ENCODE peak calls at places on chromosomes 13 and 19, in six cellular contexts. One of them, this sample, is unnamed.

GRCh38 chr19:47437500-47437899 is 18.2 kb upstream of the MEIS3 start:
- DNase-seq in NT2/D1: no peak
- DNase-seq in cardiac fibroblast: no peak
- DNase-seq in BE2C: no peak
- DNase-seq in fibroblast of mammary gland: no peak
- DNase-seq in ovary: no peak
- DNase-seq in this sample: no peak

GRCh38 chr19:35462476-35462953 is 14.5 kb downstream of the FFAR2 start:
- DNase-seq in NT2/D1: no peak
- DNase-seq in cardiac fibroblast: no peak
- DNase-seq in BE2C: no peak
- DNase-seq in fibroblast of mammary gland: no peak
- DNase-seq in ovary: no peak
- DNase-seq in this sample: peak

GRCh38 chr19:41478171-41478570 is 35.2 kb downstream of the ERICH4 start:
- DNase-seq in NT2/D1: no peak
- DNase-seq in cardiac fibroblast: no peak
- DNase-seq in BE2C: no peak
- DNase-seq in fibroblast of mammary gland: no peak
- DNase-seq in ovary: no peak
- DNase-seq in this sample: no peak

GRCh38 chr19:3849092-3849491 is 19.7 kb downstream of the ZFR2 start:
- DNase-seq in NT2/D1: no peak
- DNase-seq in cardiac fibroblast: no peak
- DNase-seq in BE2C: peak
- DNase-seq in fibroblast of mammary gland: peak
- DNase-seq in ovary: no peak
- DNase-seq in this sample: peak

GRCh38 chr19:1970003-1970805 is 29.2 kb downstream of the CSNK1G2 start:
- DNase-seq in NT2/D1: no peak
- DNase-seq in cardiac fibroblast: no peak
- DNase-seq in BE2C: no peak
- DNase-seq in fibroblast of mammary gland: peak
- DNase-seq in ovary: no peak
- DNase-seq in this sample: no peak

GRCh38 chr13:40060318-40061007 is 405.0 kb downstream of the COG6 start:
- DNase-seq in NT2/D1: no peak
- DNase-seq in cardiac fibroblast: peak
- DNase-seq in BE2C: peak
- DNase-seq in fibroblast of mammary gland: peak
- DNase-seq in ovary: peak
- DNase-seq in this sample: no peak

GRCh38 chr13:112839347-112840105 is 129.5 kb upstream of the MCF2L start:
- DNase-seq in NT2/D1: no peak
- DNase-seq in cardiac fibroblast: peak
- DNase-seq in BE2C: no peak
- DNase-seq in fibroblast of mammary gland: peak
- DNase-seq in ovary: no peak
- DNase-seq in this sample: no peak

GRCh38 chr13:46617885-46618284 is 64.9 kb downstream of the LRCH1 start:
- DNase-seq in NT2/D1: no peak
- DNase-seq in cardiac fibroblast: no peak
- DNase-seq in BE2C: no peak
- DNase-seq in fibroblast of mammary gland: no peak
- DNase-seq in ovary: no peak
- DNase-seq in this sample: no peak

GRCh38 chr13:29702912-29703351 is 107.4 kb upstream of the SLC7A1 start:
- DNase-seq in NT2/D1: no peak
- DNase-seq in cardiac fibroblast: peak
- DNase-seq in BE2C: peak
- DNase-seq in fibroblast of mammary gland: peak
- DNase-seq in ovary: no peak
- DNase-seq in this sample: no peak

GRCh38 chr13:29703421-29703820 is 107.9 kb upstream of the SLC7A1 start:
- DNase-seq in NT2/D1: no peak
- DNase-seq in cardiac fibroblast: no peak
- DNase-seq in BE2C: no peak
- DNase-seq in fibroblast of mammary gland: no peak
- DNase-seq in ovary: no peak
- DNase-seq in this sample: no peak

GRCh38 chr13:29693297-29693945 is 97.9 kb upstream of the SLC7A1 start:
- DNase-seq in NT2/D1: no peak
- DNase-seq in cardiac fibroblast: no peak
- DNase-seq in BE2C: no peak
- DNase-seq in fibroblast of mammary gland: no peak
- DNase-seq in ovary: no peak
- DNase-seq in this sample: no peak

GRCh38 chr13:29696606-29697005 is 101.1 kb upstream of the SLC7A1 start:
- DNase-seq in NT2/D1: no peak
- DNase-seq in cardiac fibroblast: no peak
- DNase-seq in BE2C: no peak
- DNase-seq in fibroblast of mammary gland: no peak
- DNase-seq in ovary: no peak
- DNase-seq in this sample: no peak

DNA sequence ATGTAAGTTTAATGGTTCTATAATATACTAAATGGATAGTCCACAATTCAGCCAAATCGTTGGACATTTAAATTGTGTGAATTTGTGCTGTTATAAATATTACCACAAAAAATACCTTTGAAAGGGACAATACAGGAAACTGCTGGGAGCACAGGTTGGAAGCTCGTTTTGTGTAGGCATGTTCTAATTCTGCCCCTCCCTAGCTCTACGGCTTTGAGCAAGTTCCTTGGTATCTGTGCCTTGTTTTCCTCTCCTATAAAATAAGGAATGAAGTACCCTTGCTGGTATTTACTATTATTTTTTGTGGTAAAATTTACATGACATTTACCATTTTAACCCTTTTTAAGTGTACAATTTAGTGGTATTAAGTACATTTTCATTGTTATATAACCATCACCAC is 102.6 kb upstream of the SLC7A1 start:
- DNase-seq in NT2/D1: no peak
- DNase-seq in cardiac fibroblast: no peak
- DNase-seq in BE2C: no peak
- DNase-seq in fibroblast of mammary gland: no peak
- DNase-seq in ovary: no peak
- DNase-seq in this sample: no peak
- H3K4me3 ChIP-seq in NT2/D1: no peak
- H3K4me3 ChIP-seq in cardiac fibroblast: no peak
- H3K4me3 ChIP-seq in BE2C: no peak
- H3K4me3 ChIP-seq in fibroblast of mammary gland: no peak
- H3K4me3 ChIP-seq in ovary: no peak
- H3K4me3 ChIP-seq in this sample: no peak

GRCh38 chr13:98657506-98658085 is 80.7 kb upstream of the STK24 start:
- DNase-seq in NT2/D1: no peak
- DNase-seq in cardiac fibroblast: no peak
- DNase-seq in BE2C: no peak
- DNase-seq in fibroblast of mammary gland: peak
- DNase-seq in ovary: no peak
- DNase-seq in this sample: no peak
- H3K4me3 ChIP-seq in NT2/D1: no peak
- H3K4me3 ChIP-seq in cardiac fibroblast: no peak
- H3K4me3 ChIP-seq in BE2C: no peak
- H3K4me3 ChIP-seq in fibroblast of mammary gland: no peak
- H3K4me3 ChIP-seq in ovary: no peak
- H3K4me3 ChIP-seq in this sample: no peak

GRCh38 chr19:39479916-39480315 is 722 bp upstream of the TIMM50 start:
- DNase-seq in NT2/D1: no peak
- DNase-seq in cardiac fibroblast: no peak
- DNase-seq in BE2C: no peak
- DNase-seq in fibroblast of mammary gland: no peak
- DNase-seq in ovary: no peak
- DNase-seq in this sample: no peak

GRCh38 chr19:39481676-39482075 is 1.0 kb downstream of the TIMM50 start:
- DNase-seq in NT2/D1: no peak
- DNase-seq in cardiac fibroblast: no peak
- DNase-seq in BE2C: no peak
- DNase-seq in fibroblast of mammary gland: no peak
- DNase-seq in ovary: no peak
- DNase-seq in this sample: no peak

GRCh38 chr19:39481229-39481545 is 549 bp downstream of the TIMM50 start:
- DNase-seq in NT2/D1: no peak
- DNase-seq in cardiac fibroblast: no peak
- DNase-seq in BE2C: no peak
- DNase-seq in fibroblast of mammary gland: no peak
- DNase-seq in ovary: no peak
- DNase-seq in this sample: no peak

GRCh38 chr19:39480337-39481228 is at the start of gene TIMM50:
- DNase-seq in NT2/D1: peak
- DNase-seq in cardiac fibroblast: peak
- DNase-seq in BE2C: peak
- DNase-seq in fibroblast of mammary gland: peak
- DNase-seq in ovary: peak
- DNase-seq in this sample: peak

GRCh38 chr19:39483141-39483540 is 2.5 kb downstream of the TIMM50 start:
- DNase-seq in NT2/D1: no peak
- DNase-seq in cardiac fibroblast: no peak
- DNase-seq in BE2C: no peak
- DNase-seq in fibroblast of mammary gland: no peak
- DNase-seq in ovary: no peak
- DNase-seq in this sample: no peak
- H3K4me3 ChIP-seq in NT2/D1: no peak
- H3K4me3 ChIP-seq in cardiac fibroblast: no peak
- H3K4me3 ChIP-seq in BE2C: no peak
- H3K4me3 ChIP-seq in fibroblast of mammary gland: no peak
- H3K4me3 ChIP-seq in ovary: no peak
- H3K4me3 ChIP-seq in this sample: no peak

GRCh38 chr13:99970761-99971575 is 599 bp downstream of the ZIC5 start:
- DNase-seq in NT2/D1: no peak
- DNase-seq in cardiac fibroblast: no peak
- DNase-seq in BE2C: no peak
- DNase-seq in fibroblast of mammary gland: no peak
- DNase-seq in ovary: no peak
- DNase-seq in this sample: no peak

GRCh38 chr13:99973786-99974185 is 2.2 kb upstream of the ZIC5 start:
- DNase-seq in NT2/D1: no peak
- DNase-seq in cardiac fibroblast: no peak
- DNase-seq in BE2C: no peak
- DNase-seq in fibroblast of mammary gland: no peak
- DNase-seq in ovary: no peak
- DNase-seq in this sample: no peak

GRCh38 chr13:99971576-99972189 is at the start of gene ZIC5:
- DNase-seq in NT2/D1: no peak
- DNase-seq in cardiac fibroblast: no peak
- DNase-seq in BE2C: no peak
- DNase-seq in fibroblast of mammary gland: no peak
- DNase-seq in ovary: no peak
- DNase-seq in this sample: no peak

GRCh38 chr13:99973163-99973785 is 1.7 kb upstream of the ZIC5 start:
- DNase-seq in NT2/D1: no peak
- DNase-seq in cardiac fibroblast: no peak
- DNase-seq in BE2C: no peak
- DNase-seq in fibroblast of mammary gland: no peak
- DNase-seq in ovary: no peak
- DNase-seq in this sample: no peak

GRCh38 chr13:99972190-99972731 is 694 bp upstream of the ZIC5 start:
- DNase-seq in NT2/D1: no peak
- DNase-seq in cardiac fibroblast: no peak
- DNase-seq in BE2C: no peak
- DNase-seq in fibroblast of mammary gland: no peak
- DNase-seq in ovary: no peak
- DNase-seq in this sample: no peak
- H3K4me3 ChIP-seq in NT2/D1: peak
- H3K4me3 ChIP-seq in cardiac fibroblast: no peak
- H3K4me3 ChIP-seq in BE2C: no peak
- H3K4me3 ChIP-seq in fibroblast of mammary gland: no peak
- H3K4me3 ChIP-seq in ovary: no peak
- H3K4me3 ChIP-seq in this sample: no peak

DNA sequence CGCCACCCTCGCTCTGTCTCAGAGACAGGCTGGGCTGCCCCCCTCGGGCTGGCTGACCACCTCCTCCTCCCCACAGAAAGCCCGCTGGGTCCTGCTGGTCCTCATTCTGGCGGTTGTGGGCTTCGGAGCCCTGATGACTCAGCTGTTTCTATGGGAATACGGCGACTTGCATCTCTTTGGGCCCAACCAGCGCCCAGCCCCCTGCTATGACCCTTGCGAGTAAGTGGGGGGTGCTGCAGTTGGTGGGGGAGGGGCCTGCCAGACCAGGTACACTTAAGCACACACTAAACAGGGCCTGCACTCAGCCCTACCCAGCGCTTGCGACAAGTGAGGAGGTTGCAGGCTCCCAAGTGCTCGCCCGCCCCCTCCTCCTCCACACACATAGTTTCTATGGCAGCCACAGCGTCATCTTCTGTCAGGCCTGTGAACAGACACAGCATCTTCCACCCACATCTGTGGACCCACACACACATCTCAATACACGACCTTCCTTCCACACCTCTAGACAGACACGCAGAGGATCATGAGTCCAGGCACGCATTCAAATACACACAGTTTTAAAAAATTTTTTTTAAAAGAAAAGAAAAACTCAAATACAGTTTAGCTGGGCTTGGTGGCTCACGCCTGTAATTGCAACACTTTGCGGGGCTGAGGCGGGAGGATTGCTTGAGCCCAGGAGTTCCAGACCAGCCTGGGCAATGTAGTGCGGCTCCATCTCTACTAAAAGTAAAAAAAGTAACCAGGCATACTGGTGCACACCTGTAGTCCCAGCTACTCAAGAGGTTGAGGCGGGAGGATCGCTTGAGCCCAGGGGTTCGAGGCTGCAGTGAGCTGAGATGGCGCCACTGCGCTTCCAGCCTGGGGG is 18.4 kb downstream of the PLD3 start:
- DNase-seq in NT2/D1: peak
- DNase-seq in cardiac fibroblast: peak
- DNase-seq in BE2C: peak
- DNase-seq in fibroblast of mammary gland: no peak
- DNase-seq in ovary: no peak
- DNase-seq in this sample: no peak
- H3K4me3 ChIP-seq in NT2/D1: peak
- H3K4me3 ChIP-seq in cardiac fibroblast: peak
- H3K4me3 ChIP-seq in BE2C: peak
- H3K4me3 ChIP-seq in fibroblast of mammary gland: no peak
- H3K4me3 ChIP-seq in ovary: no peak
- H3K4me3 ChIP-seq in this sample: no peak

GRCh38 chr19:51692065-51692915 is 840 bp upstream of the SPACA6 start:
- DNase-seq in NT2/D1: no peak
- DNase-seq in cardiac fibroblast: no peak
- DNase-seq in BE2C: peak
- DNase-seq in fibroblast of mammary gland: no peak
- DNase-seq in ovary: peak
- DNase-seq in this sample: no peak
- H3K4me3 ChIP-seq in NT2/D1: peak
- H3K4me3 ChIP-seq in cardiac fibroblast: peak
- H3K4me3 ChIP-seq in BE2C: peak
- H3K4me3 ChIP-seq in fibroblast of mammary gland: peak
- H3K4me3 ChIP-seq in ovary: peak
- H3K4me3 ChIP-seq in this sample: no peak